ENCODE peak calls at places on chromosomes 2 and 18, in nine cellular contexts. L is activated T-cell treated with anti-CD3 and anti-CD28 coated beads for 1 hour; T is stimulated activated naive CD8-positive, alpha-beta T cell treated with anti-CD3 and anti-CD28 coated beads, Interleukin-15, amount 100 ng/mL, for 72 hours; U is neural progenitor cell; B is AG08396; J is H4; F is WTC11; V is cerebellar cortex; Z is NCI-H1092 treated with DMSO at 0.1 percent for 48 hours. H is an unnamed sample.

GRCh38 chr2:102736174-102736606 is 25.6 kb upstream of the TMEM182 start:
- DNase-seq in J (no peak), Z (peak; percentile 47), T (no peak), L (no peak), F (peak; percentile 13), B (peak; percentile 48), U (peak; percentile 34), V (peak; percentile 50), H (peak; percentile 24)

GRCh38 chr18:902179-902718 is 2.4 kb upstream of the ADCYAP1 start:
- DNase-seq in U (peak; percentile 40), T (no peak), J (peak; percentile 17), F (no peak), L (no peak), Z (peak; percentile 14), B (peak; percentile 11), V (no peak), H (peak; percentile 54)

GRCh38 chr2:238159676-238160205 is 971 bp downstream of the ERFE start:
- DNase-seq in J (no peak), Z (no peak), V (no peak), L (no peak), U (no peak), B (no peak), F (no peak), T (no peak), H (no peak)

GRCh38 chr18:63683152-63683551 is 19.6 kb upstream of the SERPINB11 start:
- DNase-seq in F (peak; percentile 13), V (no peak), Z (no peak), B (peak; percentile 73), U (peak; percentile 58), T (no peak), J (peak; percentile 30), L (no peak), H (peak; percentile 96)

GRCh38 chr2:184367211-184367610 is 231.1 kb upstream of the ZNF804A start:
- DNase-seq in B (no peak), U (no peak), F (no peak), V (no peak), L (no peak), Z (no peak), J (no peak), T (no peak), H (no peak)

GRCh38 chr2:20986540-20986939 is 57.3 kb downstream of the APOB start:
- DNase-seq in V (no peak), Z (no peak), F (no peak), B (no peak), T (no peak), U (no peak), L (no peak), J (no peak), H (no peak)

GRCh38 chr2:46518848-46519247 is 39.5 kb downstream of the TMEM247 start:
- DNase-seq in B (no peak), T (no peak), U (no peak), Z (no peak), V (peak; percentile 91), F (no peak), J (no peak), L (no peak), H (no peak)

GRCh38 chr2:177595126-177595525 is 202.6 kb downstream of the AGPS start:
- DNase-seq in U (no peak), B (no peak), L (no peak), V (no peak), Z (no peak), T (no peak), J (no peak), F (no peak), H (no peak)

GRCh38 chr2:18096836-18097405 is 218.5 kb downstream of the KCNS3 start:
- DNase-seq in U (no peak), F (no peak), L (no peak), B (no peak), T (no peak), J (no peak), V (no peak), Z (no peak), H (no peak)

GRCh38 chr2:235223011-235223410 is 270.8 kb upstream of the AGAP1 start:
- DNase-seq in B (no peak), T (no peak), Z (no peak), J (no peak), V (no peak), F (no peak), L (no peak), U (no peak), H (no peak)

GRCh38 chr2:108988796-108989713 is at the start of gene EDAR:
- DNase-seq in V (peak; percentile 32), U (peak; percentile 82), L (peak; percentile 35), B (no peak), F (peak; percentile 79), J (no peak), Z (peak; percentile 49), T (peak; percentile 48), H (peak; percentile 28)

GRCh38 chr2:167859676-167860075 is 387.7 kb downstream of the STK39 start:
- DNase-seq in V (no peak), J (no peak), F (no peak), B (no peak), L (no peak), Z (no peak), T (no peak), U (no peak), H (no peak)

GRCh38 chr18:48939368-48940097 is 11.2 kb downstream of the SMAD7 start:
- DNase-seq in B (no peak), F (peak; percentile 66), T (no peak), Z (no peak), V (peak; percentile 32), L (no peak), J (no peak), U (peak; percentile 56), H (peak; percentile 49)

GRCh38 chr2:190334479-190335224 is 8.7 kb upstream of the INPP1 start:
- DNase-seq in F (no peak), Z (no peak), J (no peak), L (no peak), B (no peak), U (no peak), T (no peak), V (no peak), H (peak; percentile 49)

GRCh38 chr2:25331686-25332365 is 9.9 kb downstream of the DNMT3A start:
- DNase-seq in V (no peak), B (no peak), F (no peak), Z (no peak), T (no peak), L (no peak), J (no peak), U (no peak), H (peak; percentile 32)

GRCh38 chr2:46101557-46102220 is 195.5 kb upstream of the EPAS1 start:
- DNase-seq in B (no peak), F (no peak), J (no peak), L (no peak), U (no peak), Z (no peak), T (no peak), V (no peak), H (no peak)

GRCh38 chr2:176056411-176056810 is 27.4 kb downstream of the EVX2 start:
- DNase-seq in V (no peak), J (no peak), F (no peak), T (no peak), Z (peak; percentile 92), L (no peak), U (no peak), B (no peak), H (no peak)

GRCh38 chr2:85785027-85785822 is 31.4 kb downstream of the ATOH8 start:
- DNase-seq in L (no peak), U (peak; percentile 78), B (peak; percentile 75), F (no peak), J (peak; percentile 56), T (no peak), Z (no peak), V (no peak), H (no peak)

GRCh38 chr2:126664234-126664633 is 8.3 kb downstream of the GYPC start:
- DNase-seq in F (no peak), B (no peak), L (no peak), Z (no peak), U (no peak), V (no peak), J (no peak), T (peak; percentile 24), H (no peak)

GRCh38 chr18:77124452-77124922 is 8.1 kb downstream of the MBP start:
- DNase-seq in B (no peak), F (no peak), Z (no peak), U (no peak), V (no peak), T (peak; percentile 57), J (no peak), L (no peak), H (no peak)

GRCh38 chr2:72991439-72991725 is 74.1 kb downstream of the EMX1 start:
- DNase-seq in T (no peak), Z (no peak), J (no peak), B (no peak), V (no peak), U (no peak), F (no peak), L (no peak), H (no peak)

GRCh38 chr18:77022556-77022955 is 110.0 kb downstream of the MBP start:
- DNase-seq in F (no peak), B (no peak), Z (no peak), V (no peak), L (no peak), T (no peak), U (no peak), J (no peak), H (no peak)

GRCh38 chr18:73895701-73896100 is 251.9 kb downstream of the FBXO15 start:
- DNase-seq in U (no peak), Z (no peak), B (no peak), V (no peak), T (no peak), J (no peak), L (no peak), F (no peak), H (no peak)

GRCh38 chr2:18345848-18346247 is 214.6 kb downstream of the RDH14 start:
- DNase-seq in T (no peak), J (no peak), F (no peak), U (no peak), V (peak; percentile 9), L (no peak), Z (peak; percentile 51), B (peak; percentile 29), H (peak; percentile 72)

GRCh38 chr2:6073260-6074141 is 381.3 kb downstream of the SOX11 start:
- DNase-seq in J (peak; percentile 4), U (peak; percentile 73), L (no peak), F (no peak), T (no peak), Z (peak; percentile 88), V (no peak), B (no peak), H (no peak)

GRCh38 chr18:41940506-41941215 is 14.4 kb upstream of the PIK3C3 start:
- DNase-seq in T (no peak), F (no peak), V (peak; percentile 49), J (peak; percentile 33), L (no peak), Z (no peak), U (peak; percentile 2), B (peak; percentile 72), H (peak; percentile 94)

GRCh38 chr2:16656784-16657391 is 8.7 kb downstream of the CYRIA start:
- DNase-seq in T (no peak), B (no peak), Z (no peak), V (no peak), F (no peak), U (no peak), L (no peak), J (no peak), H (no peak)

GRCh38 chr2:178066890-178067669 is 5.5 kb downstream of the PDE11A start:
- DNase-seq in V (no peak), T (no peak), U (no peak), B (no peak), L (no peak), J (no peak), Z (no peak), F (no peak), H (no peak)

GRCh38 chr2:38463752-38464151 is 86.7 kb upstream of the ATL2 start:
- DNase-seq in Z (no peak), F (no peak), U (no peak), L (no peak), J (no peak), V (no peak), B (no peak), T (no peak), H (no peak)

GRCh38 chr2:241677392-241677791 is 9.2 kb downstream of the DTYMK start:
- DNase-seq in J (no peak), B (no peak), L (no peak), T (no peak), F (no peak), U (no peak), Z (no peak), V (no peak), H (no peak)

GRCh38 chr2:241182126-241182525 is 6.4 kb upstream of the ANO7 start:
- DNase-seq in B (no peak), F (no peak), T (no peak), V (no peak), U (no peak), J (no peak), Z (no peak), L (no peak), H (no peak)